ENCODE peak calls at places on chromosomes 12 and 14, in five cellular contexts. T is CD8-positive, alpha-beta T cell; B is testis; E is HFFc6; A is mesothelial cell of epicardium. N is an unnamed sample.
A peak's percentile ranks its signal among the peaks of the same experiment; 100 is the strongest.

GRCh38 chr12:47534695-47535094 is 171.1 kb downstream of the RPAP3 start:
- DNase-seq in T (no peak), B (no peak), E (peak; percentile 13), A (no peak), N (no peak)

GRCh38 chr14:69241577-69241976 is 18.4 kb upstream of the GALNT16 start:
- DNase-seq in T (no peak), B (no peak), E (no peak), A (no peak), N (no peak)

GRCh38 chr14:94143239-94143638 is 13.8 kb upstream of the IFI27L2 start:
- DNase-seq in T (no peak), B (no peak), E (no peak), A (no peak), N (no peak)

GRCh38 chr12:4701383-4701782 is 18.8 kb upstream of the GALNT8 start:
- DNase-seq in T (no peak), B (no peak), E (no peak), A (no peak), N (no peak)

GRCh38 chr12:81668475-81668874 is 90.7 kb downstream of the PPFIA2 start:
- DNase-seq in T (no peak), B (no peak), E (peak; percentile 32), A (no peak), N (no peak)

GRCh38 chr14:101464984-101465794 is 96.1 kb upstream of the DIO3 start:
- DNase-seq in T (no peak), B (no peak), E (no peak), A (peak; percentile 31), N (no peak)

GRCh38 chr12:115473257-115473956 is 789.4 kb upstream of the TBX3 start:
- DNase-seq in T (no peak), B (no peak), E (no peak), A (no peak), N (no peak)

GRCh38 chr12:73445658-73446324 is 1091.8 kb upstream of the ATXN7L3B start:
- DNase-seq in T (no peak), B (no peak), E (no peak), A (no peak), N (no peak)

GRCh38 chr14:99187858-99188257 is 84.1 kb downstream of the BCL11B start:
- DNase-seq in T (no peak), B (no peak), E (no peak), A (no peak), N (no peak)

GRCh38 chr12:106648736-106649135 is 65.9 kb downstream of the RFX4 start:
- DNase-seq in T (no peak), B (no peak), E (peak; percentile 8), A (no peak), N (no peak)

GRCh38 chr12:72214163-72214562 is 58.0 kb upstream of the TRHDE start:
- DNase-seq in T (no peak), B (no peak), E (no peak), A (no peak), N (no peak)

GRCh38 chr12:69685810-69686209 is 13.3 kb downstream of the BEST3 start:
- DNase-seq in T (no peak), B (no peak), E (peak; percentile 53), A (no peak), N (no peak)

GRCh38 chr14:96747006-96747405 is 50.2 kb upstream of the VRK1 start:
- DNase-seq in T (no peak), B (peak; percentile 44), E (no peak), A (no peak), N (no peak)

GRCh38 chr12:29216797-29217583 is 67.9 kb downstream of the FAR2 start:
- DNase-seq in T (no peak), B (no peak), E (no peak), A (no peak), N (no peak)

GRCh38 chr12:128458301-128458974 is 191.5 kb downstream of the TMEM132C start:
- DNase-seq in T (no peak), B (no peak), E (no peak), A (no peak), N (no peak)

GRCh38 chr14:78847801-78848200 is 677.6 kb downstream of the NRXN3 start:
- DNase-seq in T (no peak), B (no peak), E (no peak), A (no peak), N (no peak)

GRCh38 chr12:65155784-65156183 is 13.6 kb upstream of the LEMD3 start:
- DNase-seq in T (no peak), B (no peak), E (no peak), A (no peak), N (no peak)

GRCh38 chr12:65123435-65124063 is 2.4 kb upstream of the WIF1 start:
- DNase-seq in T (no peak), B (no peak), E (peak; percentile 22), A (no peak), N (no peak)

GRCh38 chr12:5599378-5599777 is 167.5 kb downstream of the NTF3 start:
- DNase-seq in T (no peak), B (no peak), E (no peak), A (no peak), N (no peak)

GRCh38 chr12:89450922-89451321 is 73.7 kb downstream of the GALNT4 start:
- DNase-seq in T (no peak), B (no peak), E (peak; percentile 48), A (no peak), N (no peak)

GRCh38 chr14:61466249-61466904 is 145.0 kb downstream of the PRKCH start:
- DNase-seq in T (no peak), B (peak; percentile 66), E (peak; percentile 88), A (no peak), N (no peak)

GRCh38 chr14:75430106-75430505 is 2.3 kb downstream of the JDP2 start:
- DNase-seq in T (no peak), B (no peak), E (no peak), A (no peak), N (no peak)

GRCh38 chr12:108080363-108080762 is 48.7 kb upstream of the WSCD2 start:
- DNase-seq in T (no peak), B (no peak), E (no peak), A (no peak), N (no peak)

GRCh38 chr12:98725481-98726247 is 80.6 kb downstream of the APAF1 start:
- DNase-seq in T (no peak), B (peak; percentile 53), E (peak; percentile 77), A (peak; percentile 59), N (peak; percentile 44)

GRCh38 chr12:51262758-51263177 is 7.4 kb downstream of the SMAGP start:
- DNase-seq in T (peak; percentile 17), B (peak; percentile 75), E (peak; percentile 52), A (no peak), N (peak; percentile 20)

GRCh38 chr12:57416039-57416996 is 14.5 kb downstream of the R3HDM2 start:
- DNase-seq in T (no peak), B (no peak), E (peak; percentile 13), A (no peak), N (no peak)

GRCh38 chr14:77130386-77130785 is 11.2 kb downstream of the ZDHHC22 start:
- DNase-seq in T (no peak), B (no peak), E (no peak), A (no peak), N (no peak)

GRCh38 chr14:20624495-20625070 is 16.9 kb downstream of the OR6S1 start:
- DNase-seq in T (no peak), B (peak; percentile 54), E (no peak), A (no peak), N (peak; percentile 29)

GRCh38 chr12:50110762-50111416 is 1.1 kb upstream of the COX14 start:
- DNase-seq in T (no peak), B (peak; percentile 58), E (peak; percentile 30), A (no peak), N (no peak)

DNA sequence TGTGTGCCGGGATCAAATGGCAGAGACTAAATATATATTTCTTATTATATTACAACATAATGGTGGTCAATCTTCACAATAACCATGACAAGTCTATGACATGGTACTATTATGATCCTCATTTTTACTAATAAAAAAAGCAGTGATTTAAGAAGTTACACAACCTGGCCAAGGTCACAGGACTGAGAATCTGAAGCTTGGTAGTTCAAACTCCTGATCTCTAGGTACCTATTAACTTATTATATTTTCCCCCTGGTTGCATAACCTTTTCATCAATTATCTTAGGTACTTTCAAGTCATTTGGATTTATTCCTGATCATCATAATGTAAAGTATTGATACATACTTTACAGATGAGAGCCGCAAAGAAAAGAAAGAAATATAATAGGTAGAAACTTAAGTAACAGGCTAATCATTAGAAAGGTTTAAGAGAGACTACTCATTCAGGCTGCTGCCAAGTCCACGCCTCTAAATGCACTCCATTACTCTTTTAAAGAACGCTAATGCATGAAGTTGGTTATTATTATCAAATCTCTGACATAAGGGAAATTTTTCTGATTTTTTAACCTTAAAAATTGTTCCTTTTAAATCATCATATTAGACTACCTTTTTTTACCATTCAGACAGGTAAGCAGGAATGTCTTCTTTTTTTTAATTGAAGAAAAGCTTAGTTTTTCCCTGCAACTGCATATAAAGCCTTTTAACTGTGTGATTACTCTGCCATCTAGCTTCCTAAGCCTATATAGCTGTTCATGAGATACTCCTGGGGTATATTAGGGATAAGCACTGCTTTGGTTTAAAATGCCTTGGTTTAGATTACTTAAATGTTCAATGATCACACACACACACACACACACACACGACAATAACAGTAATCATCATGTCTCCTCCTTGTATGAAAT is 35.6 kb downstream of the RPS29 start:
- DNase-seq in T (no peak), B (no peak), E (peak; percentile 23), A (no peak), N (no peak)
- TF ChIP-seq CTCF in T (no peak), B (no peak), E (peak; percentile 46), A (no peak), N (peak; percentile 57)

DNA sequence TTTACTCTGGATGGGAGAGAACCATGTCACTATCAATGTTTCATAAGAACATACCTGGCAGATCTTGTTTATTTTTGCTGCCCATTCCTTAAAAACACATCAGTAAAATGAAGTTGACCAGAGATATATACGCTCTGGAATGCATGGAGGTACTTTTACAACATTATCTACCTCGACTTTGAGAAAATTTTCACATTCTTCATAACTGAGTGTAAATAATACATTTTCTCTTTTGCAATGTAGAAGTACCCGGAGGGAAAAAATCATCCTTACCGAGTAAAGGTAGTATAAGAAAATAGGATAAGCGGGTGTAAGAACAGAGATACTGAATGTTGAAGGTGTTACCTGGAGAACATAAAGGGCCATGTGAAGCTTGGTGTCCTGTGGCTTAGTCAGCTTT is 80.7 kb downstream of the TMEM116 start:
- DNase-seq in T (no peak), B (no peak), E (no peak), A (no peak), N (no peak)
- TF ChIP-seq CTCF in T (no peak), B (no peak), E (no peak), A (no peak), N (no peak)

DNA sequence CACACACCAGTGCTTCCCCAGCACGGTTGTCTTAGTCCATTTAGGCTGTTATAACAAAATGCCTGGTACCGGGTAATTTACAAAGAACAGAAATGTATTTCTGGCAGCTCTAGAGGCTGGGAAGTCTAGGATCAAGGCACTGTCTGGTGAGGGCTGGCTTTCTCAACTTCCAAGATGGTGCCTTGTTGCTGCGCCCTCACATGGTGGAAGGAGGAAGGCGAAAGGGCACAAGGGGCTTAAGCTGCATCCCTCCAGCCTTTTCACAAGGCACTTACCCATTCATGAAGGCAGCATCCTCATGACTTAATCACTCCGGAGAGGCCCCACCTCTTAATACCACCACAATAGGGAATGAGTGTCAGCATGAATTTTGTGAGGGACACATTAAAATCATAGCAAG is 155.5 kb downstream of the SLC15A5 start:
- DNase-seq in T (no peak), B (no peak), E (no peak), A (no peak), N (no peak)
- TF ChIP-seq CTCF in T (no peak), B (no peak), E (no peak), A (no peak), N (no peak)

DNA sequence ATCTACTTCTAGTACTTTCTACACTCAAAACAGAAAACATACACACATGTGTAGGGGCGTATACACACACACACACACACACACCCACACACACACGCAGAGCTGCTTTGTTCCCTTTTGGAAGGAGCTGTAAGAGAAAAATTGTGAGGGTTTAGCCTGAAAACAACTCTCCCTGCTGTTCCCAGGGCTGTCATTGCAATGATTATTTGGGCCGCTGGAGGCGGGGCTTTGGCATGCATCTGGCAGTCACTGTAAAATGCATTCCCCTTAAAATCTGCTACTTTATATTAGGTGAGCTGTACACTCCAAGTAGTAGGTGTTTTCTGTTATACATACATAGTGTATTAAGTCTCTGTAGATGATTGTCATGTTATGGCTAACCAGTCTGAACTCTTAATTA is 29.1 kb upstream of the SLC38A2 start:
- DNase-seq in T (no peak), B (peak; percentile 38), E (no peak), A (no peak), N (no peak)
- TF ChIP-seq CTCF in T (no peak), B (peak; percentile 20), E (peak; percentile 15), A (no peak), N (no peak)

N was measured in neural crest cell.